ENCODE peak calls at places on chromosomes 6 and 20, in six cellular contexts. P, H, A, I, R and E are unnamed samples.

GRCh38 chr6:139888691-139889122 is 514.3 kb upstream of the CITED2 start:
- DNase-seq in P (no peak), H (no peak), A (no peak), I (no peak), R (no peak), E (no peak)

GRCh38 chr6:117930645-117931044 is 23.6 kb downstream of the SLC35F1 start:
- DNase-seq in P (no peak), H (no peak), A (no peak), I (no peak), R (no peak), E (no peak)

GRCh38 chr6:318265-318890 is 26.1 kb downstream of the DUSP22 start:
- DNase-seq in P (no peak), H (no peak), A (peak), I (peak), R (no peak), E (no peak)

GRCh38 chr20:56636701-56637100 is 7.6 kb downstream of the TFAP2C start:
- DNase-seq in P (no peak), H (no peak), A (no peak), I (no peak), R (no peak), E (no peak)

GRCh38 chr20:7151666-7152065 is 384.2 kb downstream of the BMP2 start:
- DNase-seq in P (no peak), H (no peak), A (no peak), I (no peak), R (no peak), E (no peak)

GRCh38 chr6:22709804-22710203 is 140.4 kb downstream of the HDGFL1 start:
- DNase-seq in P (no peak), H (no peak), A (no peak), I (no peak), R (no peak), E (no peak)

GRCh38 chr6:39388526-39389371 is 66.2 kb upstream of the KCNK16 start:
- DNase-seq in P (no peak), H (no peak), A (no peak), I (no peak), R (no peak), E (no peak)

GRCh38 chr6:144768676-144769599 is 483.8 kb downstream of the UTRN start:
- DNase-seq in P (no peak), H (no peak), A (no peak), I (no peak), R (peak), E (no peak)

GRCh38 chr20:34089655-34090324 is 22.3 kb downstream of the EIF2S2 start:
- DNase-seq in P (no peak), H (no peak), A (no peak), I (peak), R (peak), E (no peak)

GRCh38 chr6:6775074-6775473 is 186.6 kb downstream of the LY86 start:
- DNase-seq in P (no peak), H (no peak), A (no peak), I (no peak), R (no peak), E (no peak)

GRCh38 chr20:44231193-44231592 is 15.9 kb upstream of the GDAP1L1 start:
- DNase-seq in P (no peak), H (no peak), A (no peak), I (peak), R (no peak), E (no peak)

GRCh38 chr6:111361648-111362047 is 121.4 kb downstream of the REV3L start:
- DNase-seq in P (no peak), H (no peak), A (no peak), I (peak), R (no peak), E (peak)

GRCh38 chr20:10328897-10329255 is 105.1 kb downstream of the MKKS start:
- DNase-seq in P (no peak), H (no peak), A (no peak), I (no peak), R (no peak), E (peak)

GRCh38 chr6:56370591-56371198 is 123.3 kb upstream of the COL21A1 start:
- DNase-seq in P (no peak), H (no peak), A (peak), I (no peak), R (peak), E (peak)

GRCh38 chr20:5535211-5535756 is 214.9 kb upstream of the SHLD1 start:
- DNase-seq in P (no peak), H (no peak), A (no peak), I (no peak), R (no peak), E (peak)